ENCODE peak calls at places on chromosome 20, in ten cellular contexts. E, R, I, Q, J, Y, B, C, S and W are unnamed samples.

GRCh38 chr20:40728996-40729395 is 40.0 kb upstream of the MAFB start:
- DNase-seq in I (no peak), R (no peak), S (no peak), J (no peak), C (no peak), Q (no peak), E (no peak), B (no peak), Y (no peak), W (no peak)

GRCh38 chr20:35539756-35540212 is 2.1 kb upstream of the ERGIC3 start:
- DNase-seq in J (peak), I (no peak), Q (no peak), Y (no peak), E (no peak), S (no peak), C (peak), R (peak), B (no peak), W (peak)

GRCh38 chr20:46242390-46242789 is 65.9 kb downstream of the CDH22 start:
- DNase-seq in E (no peak), J (no peak), I (no peak), Y (no peak), Q (no peak), C (no peak), B (no peak), R (no peak), S (no peak), W (no peak)

GRCh38 chr20:10511166-10511506 is 76.0 kb downstream of the SLX4IP start:
- DNase-seq in B (no peak), R (no peak), Y (no peak), E (no peak), S (no peak), I (no peak), J (no peak), Q (no peak), C (no peak), W (no peak)

GRCh38 chr20:3808141-3808479 is 12.0 kb downstream of the CDC25B start:
- DNase-seq in I (peak), S (peak), R (no peak), Y (no peak), B (peak), J (peak), C (peak), E (no peak), Q (peak), W (peak)

GRCh38 chr20:3679749-3680700 is 1.8 kb downstream of the ADAM33 start:
- DNase-seq in R (no peak), B (no peak), Y (no peak), C (peak), J (peak), E (no peak), I (no peak), S (peak), Q (peak), W (peak)

GRCh38 chr20:33160681-33161080 is 7.3 kb upstream of the BPIFA2 start:
- DNase-seq in S (no peak), C (no peak), E (no peak), Q (no peak), B (no peak), I (no peak), R (no peak), Y (no peak), J (no peak), W (no peak)

GRCh38 chr20:4563534-4563933 is 158.2 kb upstream of the PRND start:
- DNase-seq in R (no peak), S (no peak), B (no peak), E (no peak), C (peak), J (no peak), I (no peak), Y (no peak), Q (peak), W (peak)

GRCh38 chr20:64222273-64222672 is 33.3 kb upstream of the PCMTD2 start:
- DNase-seq in J (peak), R (no peak), Y (no peak), Q (peak), B (no peak), S (no peak), C (no peak), I (no peak), E (no peak), W (peak)

GRCh38 chr20:62929051-62929538 is 2.8 kb upstream of the DIDO1 start:
- DNase-seq in E (peak), B (peak), I (peak), S (peak), R (no peak), C (peak), J (peak), Y (no peak), Q (peak), W (peak)

GRCh38 chr20:40471261-40471629 is 217.8 kb downstream of the MAFB start:
- DNase-seq in B (no peak), R (no peak), E (no peak), C (peak), Q (no peak), J (no peak), I (no peak), Y (no peak), S (no peak), W (peak)

GRCh38 chr20:4038047-4038459 is 22.7 kb upstream of the RNF24 start:
- DNase-seq in B (peak), Y (peak), R (peak), Q (peak), C (peak), J (peak), E (peak), S (peak), I (peak), W (peak)

GRCh38 chr20:63215101-63216040 is 560 bp downstream of the YTHDF1 start:
- DNase-seq in Q (peak), S (no peak), B (no peak), J (no peak), Y (no peak), C (no peak), R (no peak), I (no peak), E (no peak), W (peak)

GRCh38 chr20:4083103-4083864 is 67.9 kb upstream of the RNF24 start:
- DNase-seq in S (no peak), R (no peak), B (no peak), C (no peak), J (no peak), Y (no peak), Q (peak), E (no peak), I (no peak), W (no peak)

GRCh38 chr20:56628873-56629463 is at the start of gene TFAP2C:
- DNase-seq in E (no peak), I (no peak), S (peak), B (peak), R (no peak), J (peak), Y (peak), C (peak), Q (peak), W (peak)

GRCh38 chr20:50296450-50297375 is 106.1 kb downstream of the CEBPB start:
- DNase-seq in B (no peak), Q (peak), S (no peak), Y (no peak), C (peak), E (no peak), R (no peak), I (peak), J (no peak), W (no peak)

GRCh38 chr20:40524071-40524470 is 165.0 kb downstream of the MAFB start:
- DNase-seq in R (no peak), Q (no peak), J (no peak), S (no peak), I (no peak), E (no peak), C (no peak), B (no peak), Y (no peak), W (peak)

DNA sequence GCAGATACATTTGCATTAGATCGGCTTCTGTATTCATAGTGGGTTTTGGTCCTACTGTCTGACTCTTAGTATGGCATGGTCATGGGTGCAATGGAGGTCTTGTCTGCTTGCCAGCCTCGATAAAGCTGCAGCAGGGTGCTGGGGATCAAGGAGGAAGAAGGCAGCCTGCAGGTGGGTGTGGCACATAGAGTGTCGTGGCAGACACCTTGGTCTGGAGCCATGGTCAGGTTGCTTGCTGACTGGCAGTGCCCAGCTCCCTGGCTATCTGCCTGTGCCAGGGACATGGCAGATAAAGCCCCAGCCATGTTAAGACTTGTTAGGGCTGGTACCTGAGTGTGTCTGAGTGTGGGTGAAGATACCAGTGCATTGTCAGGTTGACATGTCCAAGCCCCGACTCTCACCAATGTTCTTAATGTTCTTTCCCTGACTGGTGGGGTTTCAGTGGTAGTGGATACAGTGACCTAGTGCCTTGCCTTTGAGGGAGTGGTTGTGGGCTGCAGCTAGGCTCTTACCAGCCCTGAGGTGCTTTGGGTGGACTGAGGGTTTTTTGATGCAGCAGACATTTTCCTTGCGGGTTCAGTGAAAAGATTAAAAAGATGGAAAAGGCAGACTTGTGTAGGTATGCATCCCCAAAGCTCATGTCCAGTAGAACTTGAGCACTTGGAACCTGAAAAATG is 1.8 kb downstream of the FAM83D start:
- DNase-seq in B (no peak), I (no peak), Y (no peak), J (no peak), C (no peak), E (no peak), S (no peak), Q (no peak), R (no peak), W (no peak)
- H3K4me3 ChIP-seq in B (no peak), I (peak), Y (no peak), J (peak), C (no peak), E (no peak), S (no peak), Q (peak), R (peak), W (no peak)

DNA sequence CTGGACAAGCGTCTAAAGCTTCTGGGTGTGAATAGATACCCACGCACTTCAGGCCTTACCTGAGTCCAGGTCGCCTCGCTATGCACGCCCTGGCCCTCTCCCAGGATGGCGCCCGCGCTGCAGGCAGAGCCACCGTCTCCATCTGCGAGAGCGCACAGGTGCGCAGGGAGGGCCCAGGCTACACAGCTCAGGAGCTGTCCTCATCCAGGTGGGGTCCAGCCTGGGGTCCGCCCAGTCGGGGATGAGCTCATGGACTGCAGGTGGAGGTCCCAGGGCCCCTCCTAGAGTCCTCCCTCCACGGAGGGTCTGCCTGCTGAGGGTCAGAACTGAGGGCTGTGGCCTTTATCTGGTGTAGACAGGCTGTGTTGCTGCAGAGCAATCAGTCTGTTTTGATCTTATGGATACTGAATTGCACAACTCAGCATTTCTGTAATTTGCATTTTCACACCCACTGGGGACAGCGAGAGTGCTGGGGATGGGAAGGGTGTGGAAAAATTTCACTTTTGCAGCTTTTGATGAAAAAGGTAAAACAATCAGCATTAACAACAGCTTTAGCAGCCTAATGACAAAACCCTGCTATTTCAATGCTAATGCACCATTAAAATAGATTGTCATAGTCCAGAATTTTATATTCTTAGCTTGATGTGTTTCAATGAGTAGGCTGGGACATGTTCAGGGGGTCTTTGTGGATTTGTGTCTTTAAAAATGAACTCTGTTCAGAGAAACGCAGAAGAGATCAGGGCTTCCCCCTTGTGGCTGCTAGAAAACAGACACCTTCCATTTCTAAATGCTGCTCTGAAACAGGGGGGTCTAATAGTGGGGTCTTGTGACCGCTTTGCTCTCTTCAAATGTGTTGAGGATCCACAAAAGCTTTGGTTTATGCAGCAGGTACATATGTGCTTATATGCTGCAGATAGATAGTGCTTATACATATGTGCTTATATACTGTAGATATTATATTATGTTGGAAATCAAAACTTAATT is 77.8 kb upstream of the PHACTR3 start:
- DNase-seq in S (no peak), Q (no peak), B (no peak), R (no peak), I (no peak), Y (no peak), J (no peak), E (no peak), C (no peak), W (peak)
- TF ChIP-seq CTCF in S (no peak), Q (peak), B (no peak), R (no peak), I (no peak), Y (no peak), J (no peak), E (no peak), C (no peak), W (peak)

DNA sequence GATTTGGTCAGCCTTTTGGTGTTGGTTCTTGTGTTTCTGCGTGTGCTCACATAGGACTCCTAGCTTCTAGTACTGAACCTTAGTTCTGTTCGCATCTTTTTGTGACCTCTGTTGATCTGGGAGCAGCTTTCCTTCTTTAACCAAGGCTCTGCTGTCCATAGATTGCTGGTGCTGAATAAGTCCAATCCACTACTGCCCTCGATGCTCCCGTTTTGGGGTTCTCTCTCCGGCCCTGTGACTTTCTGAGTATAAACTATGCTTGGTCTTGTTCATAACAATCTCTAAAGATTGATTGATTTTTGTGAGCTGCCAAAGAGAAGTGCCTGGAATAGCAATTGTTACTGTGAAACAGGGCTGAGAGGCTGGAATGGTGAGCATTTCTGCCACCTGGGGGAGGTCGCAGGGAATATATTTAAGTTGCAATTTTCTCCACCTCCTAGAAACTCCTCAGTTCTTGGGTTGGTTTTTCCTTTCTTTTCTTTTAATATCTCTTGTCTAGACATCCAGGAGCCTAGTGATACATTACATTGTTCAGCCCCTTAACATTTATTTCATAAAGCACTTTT is 422.9 kb upstream of the CHD6 start:
- DNase-seq in Q (no peak), Y (no peak), J (no peak), R (no peak), E (no peak), I (no peak), C (peak), B (no peak), S (no peak), W (no peak)
- H3K4me3 ChIP-seq in Q (no peak), Y (no peak), J (no peak), R (no peak), E (no peak), I (no peak), C (no peak), B (no peak), S (no peak), W (no peak)

DNA sequence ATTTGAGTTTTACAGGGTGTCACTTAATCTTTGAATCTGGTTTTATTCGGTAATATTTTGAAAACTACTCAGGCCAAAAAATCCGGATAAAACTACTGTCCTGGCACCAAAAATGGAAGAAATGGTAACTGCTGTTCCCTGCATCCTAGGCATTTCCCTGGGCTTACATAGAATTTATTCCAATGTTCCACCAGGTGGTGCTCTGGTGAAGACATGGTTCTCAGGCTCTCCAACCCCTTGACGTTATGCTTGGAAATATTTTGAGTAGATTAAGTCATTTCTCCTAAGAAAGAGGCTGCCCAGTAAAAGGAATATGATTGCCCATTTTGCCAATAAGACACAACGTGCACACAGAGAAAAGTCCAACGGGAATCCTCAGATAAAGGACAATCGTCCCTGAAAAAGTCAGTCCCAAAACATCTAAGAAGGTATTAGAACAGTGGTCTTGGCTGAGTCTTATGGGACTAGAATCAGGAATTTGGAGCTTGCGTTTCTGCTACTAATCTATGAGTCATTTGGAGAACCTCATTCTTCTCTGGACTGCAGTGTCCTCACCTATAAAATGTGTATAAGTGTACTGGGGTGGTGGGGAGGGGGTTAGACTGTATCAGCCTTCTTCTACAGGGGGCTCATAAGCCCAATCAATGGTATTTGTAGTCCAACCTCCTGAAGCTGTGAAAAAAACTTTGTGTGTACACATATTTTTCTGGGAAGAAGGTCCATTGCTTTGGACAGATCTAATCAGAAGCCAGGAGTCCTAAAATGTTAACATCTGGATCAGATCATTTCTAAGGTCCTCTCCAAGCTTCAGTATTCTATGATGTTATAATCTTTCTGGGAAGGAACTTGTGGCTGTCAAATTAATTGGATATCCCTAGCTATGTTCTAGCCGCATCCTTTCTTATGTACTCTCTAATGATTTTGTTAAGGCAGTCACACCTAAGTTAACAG is 131.0 kb upstream of the BMP2 start:
- DNase-seq in I (no peak), Y (no peak), Q (peak), B (no peak), C (peak), E (no peak), R (no peak), J (no peak), S (no peak), W (peak)
- TF ChIP-seq CTCF in I (peak), Y (no peak), Q (peak), B (peak), C (peak), E (no peak), R (peak), J (peak), S (no peak), W (peak)

DNA sequence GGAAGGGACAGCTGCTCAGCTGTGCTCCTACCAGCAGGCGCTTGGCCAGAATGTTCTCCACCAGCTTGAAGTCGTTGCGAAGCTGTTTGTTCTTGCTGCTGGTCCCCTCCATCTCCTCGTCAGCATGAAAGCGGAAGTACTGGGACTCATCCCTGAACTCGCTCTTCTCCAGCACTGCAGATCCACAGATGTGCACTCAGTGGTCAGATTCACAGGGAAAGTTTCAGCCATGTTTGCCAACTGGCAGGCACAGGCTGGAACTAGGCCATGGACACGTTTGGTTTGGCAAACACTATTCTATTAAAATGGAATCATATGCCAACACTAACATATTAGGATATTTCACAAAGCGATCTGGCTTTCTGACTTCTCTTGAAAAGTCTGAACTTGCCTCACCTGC is 167.9 kb downstream of the PREX1 start:
- DNase-seq in I (no peak), J (peak), C (no peak), E (no peak), Q (peak), B (peak), S (no peak), R (no peak), Y (no peak), W (no peak)
- H3K4me3 ChIP-seq in I (no peak), J (no peak), C (no peak), E (no peak), Q (no peak), B (no peak), S (no peak), R (no peak), Y (no peak), W (no peak)

DNA sequence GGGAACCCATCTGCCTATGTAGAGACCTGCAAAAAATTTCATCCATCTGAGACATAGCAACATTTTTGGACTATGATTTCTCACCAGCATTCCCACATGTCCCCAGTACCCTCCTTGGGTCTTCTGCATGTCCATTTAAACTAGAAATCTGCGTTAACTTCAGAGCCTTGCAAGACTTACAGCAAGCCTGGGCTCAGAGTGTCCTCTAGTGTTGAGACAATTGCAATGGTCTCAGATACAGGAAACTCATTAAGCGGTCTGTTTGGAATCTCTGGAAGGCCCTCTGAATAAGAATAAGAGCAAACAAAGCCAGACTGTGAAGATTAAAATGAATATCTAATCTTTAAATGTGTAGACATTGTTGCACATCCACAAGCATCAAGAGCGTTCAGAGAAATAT is 20.5 kb upstream of the PI3 start:
- DNase-seq in B (no peak), E (no peak), S (no peak), C (no peak), J (no peak), Q (no peak), R (no peak), Y (no peak), I (no peak), W (peak)
- TF ChIP-seq CTCF in B (no peak), E (no peak), S (no peak), C (no peak), J (no peak), Q (no peak), R (no peak), Y (no peak), I (no peak), W (peak)

GRCh38 chr20:9144643-9145042 is 75.8 kb downstream of the PLCB4 start:
- DNase-seq in C (no peak), Y (no peak), Q (no peak), E (no peak), B (no peak), J (no peak), S (no peak), I (no peak), R (no peak), W (no peak)
- H3K4me3 ChIP-seq in C (no peak), Y (no peak), Q (no peak), E (no peak), B (no peak), J (no peak), S (no peak), I (no peak), R (no peak), W (no peak)